ENCODE peak calls at places on chromosomes 4 and X, in ten cellular contexts. O is AG04450; E is NCI-H460; B is AG08396; L is DMS153; Z is effector memory CD8-positive, alpha-beta T cell; M is ELF-1; D is islet precursor cell; N is ELR; U is NCI-H524. K is an unnamed sample.

GRCh38 chrX:140091276-140091886 is 126.1 kb upstream of the CXorf66 start:
- DNase-seq in M (peak), D (peak), B (peak), Z (no peak), E (peak), O (no peak), N (no peak), L (no peak), U (peak), K (no peak)

GRCh38 chr4:22356996-22357596 is 158.8 kb downstream of the ADGRA3 start:
- DNase-seq in B (peak), Z (no peak), D (no peak), E (no peak), N (peak), L (no peak), O (no peak), U (peak), M (peak), K (no peak)

GRCh38 chrX:48835524-48836329 is at the start of gene PCSK1N:
- DNase-seq in O (no peak), U (peak), B (no peak), L (no peak), N (no peak), D (peak), M (peak), Z (peak), E (no peak), K (peak)

GRCh38 chr4:51943221-51943620 is 76.9 kb downstream of the LRRC66 start:
- DNase-seq in M (no peak), B (peak), Z (no peak), D (no peak), N (peak), O (no peak), L (no peak), U (no peak), E (no peak), K (no peak)

GRCh38 chrX:1242901-1243402 is 25.7 kb upstream of the CSF2RA start:
- DNase-seq in M (peak), N (peak), E (no peak), Z (no peak), B (no peak), U (no peak), O (no peak), D (peak), L (no peak), K (no peak)

GRCh38 chrX:97446298-97446882 is 562.7 kb downstream of the RPA4 start:
- DNase-seq in E (no peak), L (no peak), Z (no peak), O (no peak), N (peak), B (no peak), U (peak), M (no peak), D (no peak), K (no peak)

GRCh38 chr4:8732092-8732491 is 139.5 kb downstream of the CPZ start:
- DNase-seq in D (no peak), L (no peak), Z (no peak), E (no peak), B (no peak), M (no peak), U (no peak), O (no peak), N (no peak), K (no peak)

GRCh38 chr4:147731611-147732515 is at the start of gene ARHGAP10:
- DNase-seq in N (peak), L (no peak), M (peak), Z (peak), U (peak), E (peak), O (peak), D (peak), B (peak), K (peak)

GRCh38 chrX:72621619-72622485 is 49.2 kb upstream of the HDAC8 start:
- DNase-seq in N (peak), L (no peak), O (no peak), M (no peak), B (no peak), U (no peak), D (no peak), Z (no peak), E (peak), K (no peak)

GRCh38 chr4:4762909-4763814 is 96.3 kb upstream of the MSX1 start:
- DNase-seq in U (no peak), L (no peak), B (no peak), D (peak), E (no peak), N (peak), O (peak), M (peak), Z (no peak), K (no peak)

GRCh38 chr4:159227984-159228383 is 125.1 kb downstream of the RAPGEF2 start:
- DNase-seq in M (peak), E (peak), U (no peak), L (no peak), N (peak), Z (no peak), D (peak), O (peak), B (peak), K (no peak)

GRCh38 chr4:113801882-113802281 is 40.3 kb upstream of the CAMK2D start:
- DNase-seq in Z (no peak), E (no peak), N (no peak), O (no peak), L (no peak), M (no peak), U (no peak), D (no peak), B (no peak), K (no peak)

GRCh38 chr4:27692098-27692679 is 831.5 kb downstream of the STIM2 start:
- DNase-seq in E (peak), B (peak), L (no peak), M (peak), Z (no peak), N (peak), D (peak), U (peak), O (no peak), K (no peak)

GRCh38 chr4:41290486-41290885 is 33.8 kb downstream of the UCHL1 start:
- DNase-seq in M (no peak), E (no peak), D (no peak), L (no peak), Z (no peak), N (no peak), O (no peak), B (no peak), U (no peak), K (no peak)

GRCh38 chrX:40444798-40445496 is 135.8 kb upstream of the ATP6AP2 start:
- DNase-seq in U (no peak), N (no peak), O (no peak), E (no peak), D (no peak), M (peak), Z (no peak), B (no peak), L (no peak), K (no peak)

GRCh38 chr4:56128231-56128630 is 179.5 kb downstream of the CEP135 start:
- DNase-seq in O (no peak), M (no peak), E (no peak), L (no peak), N (peak), Z (no peak), U (no peak), B (no peak), D (no peak), K (no peak)

GRCh38 chr4:94497690-94498089 is 45.9 kb downstream of the PDLIM5 start:
- DNase-seq in N (no peak), B (no peak), U (no peak), M (no peak), D (no peak), Z (no peak), E (no peak), O (no peak), L (no peak), K (no peak)

GRCh38 chr4:81257021-81257420 is 42.0 kb upstream of the PRKG2 start:
- DNase-seq in M (no peak), D (no peak), U (no peak), B (peak), L (no peak), Z (no peak), E (no peak), O (peak), N (no peak), K (no peak)

GRCh38 chrX:132266583-132267355 is 47.5 kb upstream of the RAP2C start:
- DNase-seq in U (no peak), E (no peak), M (no peak), D (no peak), B (no peak), L (no peak), N (no peak), O (peak), Z (no peak), K (no peak)

GRCh38 chr4:83323136-83323535 is 11.5 kb downstream of the HPSE start:
- DNase-seq in N (no peak), E (no peak), B (no peak), D (no peak), Z (no peak), O (no peak), U (no peak), M (no peak), L (no peak), K (no peak)

GRCh38 chrX:104987063-104987462 is 233.4 kb downstream of the TEX13A start:
- DNase-seq in E (no peak), N (no peak), M (no peak), O (no peak), B (no peak), D (no peak), Z (no peak), U (no peak), L (no peak), K (no peak)